ENCODE peak calls at places on chromosome 22, in five cellular contexts. O, J, T, M and B are unnamed samples.
A peak's percentile ranks its signal among the peaks of the same experiment; 100 is the strongest.

GRCh38 chr22:49208768-49209252 is 618.9 kb downstream of the BRD1 start:
- DNase-seq in J (no peak), O (no peak), T (no peak), M (no peak), B (no peak)

GRCh38 chr22:21698430-21699329 is 32.9 kb downstream of the PPIL2 start:
- DNase-seq in M (no peak), J (no peak), O (no peak), T (peak; percentile 47), B (no peak)

GRCh38 chr22:41544671-41545476 is 604 bp upstream of the POLR3H start:
- DNase-seq in M (no peak), J (no peak), T (no peak), O (no peak), B (no peak)

GRCh38 chr22:23218867-23219251 is 38.5 kb downstream of the BCR start:
- DNase-seq in J (no peak), O (peak; percentile 56), T (peak; percentile 95), M (no peak), B (peak; percentile 86)

GRCh38 chr22:35766654-35767580 is 49.2 kb downstream of the APOL5 start:
- DNase-seq in O (no peak), M (no peak), J (no peak), T (peak; percentile 57), B (peak; percentile 60)

GRCh38 chr22:38758276-38758945 is 2.6 kb upstream of the SUN2 start:
- DNase-seq in M (no peak), J (no peak), O (no peak), T (no peak), B (no peak)

GRCh38 chr22:22021160-22021750 is 38.7 kb upstream of the TOP3B start:
- DNase-seq in O (no peak), T (no peak), J (no peak), M (no peak), B (no peak)

GRCh38 chr22:49352361-49353169 is 475.1 kb downstream of the BRD1 start:
- DNase-seq in M (no peak), J (no peak), T (no peak), O (no peak), B (no peak)

GRCh38 chr22:36469094-36469710 is 12.2 kb downstream of the TXN2 start:
- DNase-seq in M (no peak), T (no peak), J (no peak), O (no peak), B (no peak)

GRCh38 chr22:23774922-23775436 is 2.3 kb downstream of the MMP11 start:
- DNase-seq in T (peak; percentile 86), M (no peak), O (no peak), J (no peak), B (peak; percentile 75)

GRCh38 chr22:46368422-46368821 is 32.9 kb downstream of the TRMU start:
- DNase-seq in O (peak; percentile 9), T (no peak), M (no peak), J (no peak), B (no peak)

GRCh38 chr22:29478326-29479276 is 1.4 kb upstream of the NEFH start:
- DNase-seq in J (no peak), M (no peak), O (no peak), T (no peak), B (peak; percentile 72)

GRCh38 chr22:27885977-27886842 is 32.8 kb downstream of the PITPNB start:
- DNase-seq in T (peak; percentile 90), O (peak; percentile 48), J (no peak), M (peak; percentile 38), B (peak; percentile 57)

GRCh38 chr22:34801221-34801620 is 264.7 kb upstream of the ISX start:
- DNase-seq in J (no peak), M (no peak), T (no peak), O (no peak), B (no peak)

GRCh38 chr22:40588726-40589125 is 47.8 kb downstream of the MRTFA start:
- DNase-seq in M (no peak), O (no peak), J (no peak), T (peak; percentile 88), B (no peak)

GRCh38 chr22:23893957-23894709 is at the start of gene MIF:
- DNase-seq in O (peak; percentile 98), M (peak; percentile 34), J (peak; percentile 78), T (peak; percentile 93), B (peak; percentile 97)

GRCh38 chr22:41517172-41518047 is 26.9 kb downstream of the POLR3H start:
- DNase-seq in M (no peak), T (peak; percentile 61), O (peak; percentile 80), J (no peak), B (peak; percentile 70)

GRCh38 chr22:41094036-41094435 is 1.6 kb downstream of the EP300 start:
- DNase-seq in T (peak; percentile 39), M (no peak), J (no peak), O (no peak), B (peak; percentile 40)

DNA sequence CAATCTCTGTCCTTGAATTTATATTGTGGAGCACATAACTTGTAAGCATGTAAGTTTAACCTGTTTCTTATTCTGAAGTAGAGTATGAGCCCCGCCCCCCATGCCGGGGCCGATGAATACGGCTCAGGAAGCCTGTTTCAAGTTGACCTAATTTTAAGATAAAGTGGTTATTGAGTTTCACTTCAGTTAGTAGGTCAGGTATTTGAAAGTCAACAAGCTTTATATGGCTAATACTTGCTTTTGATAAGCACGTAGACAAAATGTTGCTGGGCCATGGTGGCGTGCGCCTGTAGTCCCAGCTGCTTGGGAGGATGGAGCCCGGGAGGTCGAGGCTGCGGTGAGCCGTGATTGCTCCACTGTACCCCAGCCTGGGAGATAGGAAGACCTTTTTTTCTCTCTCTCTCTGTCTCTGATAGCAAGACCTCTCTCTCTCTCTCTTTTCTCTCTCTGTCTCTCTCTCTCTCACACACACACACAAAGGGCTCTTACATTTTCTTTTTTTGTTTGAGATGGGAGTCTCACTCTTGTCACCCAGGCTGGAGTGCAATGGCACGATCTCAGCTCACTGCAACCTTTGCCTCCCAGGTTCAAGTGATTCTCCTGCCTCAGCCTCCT is 14.4 kb downstream of the YWHAH start:
- DNase-seq in M (no peak), O (no peak), J (no peak), T (no peak), B (no peak)
- H3K4me3 ChIP-seq in M (no peak overlapping the region), O (no peak overlapping the region), J (no peak overlapping the region), T (no peak overlapping the region), B (no peak overlapping the region)

GRCh38 chr22:37731804-37732471 is 35.1 kb downstream of the TRIOBP start:
- DNase-seq in M (no peak), T (no peak), O (no peak), J (no peak), B (no peak)
- TF ChIP-seq CTCF in M (no peak), T (peak; percentile 24), O (no peak), J (no peak), B (peak; percentile 6)

GRCh38 chr22:30824096-30824495 is 129.4 kb downstream of the OSBP2 start:
- DNase-seq in J (no peak), O (no peak), T (no peak), M (no peak), B (no peak)

GRCh38 chr22:30821863-30822215 is 127.2 kb downstream of the OSBP2 start:
- DNase-seq in J (no peak), M (no peak), T (no peak), O (no peak), B (no peak)

GRCh38 chr22:30823015-30823370 is 128.3 kb downstream of the OSBP2 start:
- DNase-seq in M (no peak), J (no peak), T (no peak), O (no peak), B (peak; percentile 8)

GRCh38 chr22:30821381-30821780 is 126.7 kb downstream of the OSBP2 start:
- DNase-seq in J (no peak), O (no peak), M (no peak), T (no peak), B (no peak)

GRCh38 chr22:30822216-30823014 is 127.7 kb downstream of the OSBP2 start:
- DNase-seq in M (no peak), J (no peak), T (no peak), O (no peak), B (peak; percentile 4)
- H3K4me3 ChIP-seq in M (peak overlapping the region; percentile 31), J (peak overlapping the region; percentile 36), T (peak overlapping the region; percentile 18), O (peak overlapping the region; percentile 17), B (peak overlapping the region; percentile 19)

GRCh38 chr22:26462971-26463661 is 20.5 kb downstream of the HPS4 start:
- DNase-seq in M (no peak), J (no peak), O (no peak), T (peak; percentile 58), B (no peak)

GRCh38 chr22:26463688-26464087 is 19.9 kb downstream of the HPS4 start:
- DNase-seq in J (no peak), M (no peak), O (no peak), T (no peak), B (no peak)

GRCh38 chr22:26462051-26462450 is 21.5 kb downstream of the HPS4 start:
- DNase-seq in T (no peak), J (no peak), M (no peak), O (no peak), B (no peak)

GRCh38 chr22:26464312-26464711 is 19.3 kb downstream of the HPS4 start:
- DNase-seq in M (no peak), J (no peak), O (no peak), T (peak; percentile 29), B (no peak)

GRCh38 chr22:26466196-26466595 is 17.4 kb downstream of the HPS4 start:
- DNase-seq in M (no peak), O (no peak), T (no peak), J (no peak), B (no peak)
- TF ChIP-seq CTCF in M (no peak), O (no peak), T (no peak), J (no peak), B (no peak)

DNA sequence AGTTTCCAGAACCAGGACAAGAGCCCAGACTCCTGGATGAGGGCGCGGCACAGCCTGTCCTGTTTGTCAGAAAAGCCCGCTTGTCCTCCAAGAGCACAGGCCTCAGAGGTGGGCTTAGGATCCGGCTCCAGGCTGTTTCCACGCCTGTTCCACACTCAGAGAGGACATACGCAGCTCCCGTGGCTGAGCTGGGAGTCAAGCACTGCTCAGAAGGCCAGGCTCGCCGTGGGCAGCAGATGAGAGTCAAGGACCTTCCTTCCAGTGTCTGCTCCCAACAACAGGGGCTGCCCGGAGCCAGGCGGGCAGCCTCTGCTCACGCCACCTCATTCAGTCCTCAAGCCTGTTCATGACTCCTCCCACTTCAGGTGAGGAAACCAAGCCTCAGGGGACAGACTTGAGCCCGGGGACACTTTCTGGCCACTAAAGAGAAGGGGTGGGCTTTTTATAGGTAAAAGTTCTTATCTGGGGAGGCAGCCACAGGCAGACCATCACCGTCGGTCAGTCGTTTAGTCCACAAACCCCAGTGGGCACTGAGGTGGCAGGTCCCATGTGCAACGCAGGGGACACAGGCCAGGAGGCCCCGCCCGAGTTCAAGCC is 3.8 kb downstream of the CYB5R3 start:
- DNase-seq in T (no peak), M (no peak), J (no peak), O (no peak), B (no peak)
- H3K4me3 ChIP-seq in T (no peak overlapping the region), M (no peak overlapping the region), J (peak overlapping the region; percentile 97), O (no peak overlapping the region), B (no peak overlapping the region)

GRCh38 chr22:17845340-17845739 is 71.1 kb upstream of the BID start:
- DNase-seq in T (no peak), M (no peak), O (no peak), J (no peak), B (no peak)
- TF ChIP-seq CTCF in T (no peak), M (no peak), O (no peak), J (no peak), B (no peak)